ENCODE peak calls at places on chromosomes 3 and 15, in seven cellular contexts. Z, U, B, J, V, C and A are unnamed samples.

GRCh38 chr15:99073008-99073714 is 31.7 kb upstream of the SYNM start:
- DNase-seq in Z (no peak), C (no peak), J (no peak), U (no peak), B (no peak), V (no peak), A (no peak)

GRCh38 chr15:71957026-71957425 is 146.7 kb downstream of the NR2E3 start:
- DNase-seq in J (no peak), B (no peak), Z (no peak), V (no peak), C (no peak), U (no peak), A (no peak)

GRCh38 chr3:53202331-53203015 is 41.5 kb downstream of the PRKCD start:
- DNase-seq in J (no peak), U (no peak), Z (no peak), C (no peak), V (no peak), B (no peak), A (no peak)

GRCh38 chr15:66738595-66738994 is 36.6 kb downstream of the SMAD6 start:
- DNase-seq in J (no peak), Z (no peak), B (no peak), V (no peak), C (no peak), U (no peak), A (no peak)

GRCh38 chr15:29031502-29032228 is 145.9 kb downstream of the APBA2 start:
- DNase-seq in J (no peak), V (no peak), U (no peak), Z (no peak), B (no peak), C (no peak), A (no peak)

GRCh38 chr15:70114226-70114625 is 16.5 kb upstream of the TLE3 start:
- DNase-seq in Z (no peak), U (no peak), B (no peak), J (no peak), C (no peak), V (no peak), A (no peak)

GRCh38 chr3:64187065-64187959 is 38.0 kb downstream of the PRICKLE2 start:
- DNase-seq in V (no peak), C (no peak), Z (peak), J (peak), B (peak), U (no peak), A (peak)

GRCh38 chr15:73345658-73346057 is 23.1 kb downstream of the HCN4 start:
- DNase-seq in V (no peak), C (no peak), U (no peak), B (no peak), J (no peak), Z (no peak), A (no peak)

GRCh38 chr3:146058241-146058640 is 102.7 kb downstream of the PLOD2 start:
- DNase-seq in Z (no peak), B (no peak), V (no peak), U (no peak), C (no peak), J (no peak), A (no peak)

GRCh38 chr3:51391566-51392300 is 648 bp downstream of the RBM15B start:
- DNase-seq in J (no peak), U (no peak), C (peak), Z (no peak), B (peak), V (no peak), A (peak)

GRCh38 chr3:172210355-172210754 is 171.0 kb downstream of the FNDC3B start:
- DNase-seq in V (no peak), C (no peak), B (no peak), Z (no peak), U (no peak), J (no peak), A (peak)